ENCODE peak calls at places on chromosomes 6 and 20, in seven cellular contexts. One of them, this sample, is unnamed.

GRCh38 chr6:26240981-26241770 is 123.8 kb upstream of the BTN3A2 start:
- DNase-seq in choroid plexus epithelial cell: peak; percentile 90
- DNase-seq in nephron progenitor cell: no peak
- DNase-seq in neuronal stem cell: no peak
- DNase-seq in AG04449: no peak
- DNase-seq in SHP77: no peak
- DNase-seq in heart left ventricle: no peak
- DNase-seq in this sample: no peak

GRCh38 chr6:77565370-77565769 is 87.5 kb upstream of the MEI4 start:
- DNase-seq in SHP77: no peak
- DNase-seq in neuronal stem cell: no peak
- DNase-seq in nephron progenitor cell: no peak
- DNase-seq in AG04449: no peak
- DNase-seq in choroid plexus epithelial cell: no peak
- DNase-seq in heart left ventricle: no peak
- DNase-seq in this sample: no peak

GRCh38 chr6:32689531-32690505 is 23.4 kb upstream of the HLA-DQB1 start:
- DNase-seq in nephron progenitor cell: no peak
- DNase-seq in SHP77: no peak
- DNase-seq in neuronal stem cell: no peak
- DNase-seq in choroid plexus epithelial cell: peak; percentile 44
- DNase-seq in heart left ventricle: no peak
- DNase-seq in AG04449: no peak
- DNase-seq in this sample: no peak

GRCh38 chr20:50297498-50298348 is 107.1 kb downstream of the CEBPB start:
- DNase-seq in choroid plexus epithelial cell: no peak
- DNase-seq in heart left ventricle: no peak
- DNase-seq in neuronal stem cell: no peak
- DNase-seq in SHP77: no peak
- DNase-seq in AG04449: no peak
- DNase-seq in nephron progenitor cell: no peak
- DNase-seq in this sample: no peak

GRCh38 chr6:148915889-148916288 is 169.1 kb downstream of the UST start:
- DNase-seq in heart left ventricle: no peak
- DNase-seq in choroid plexus epithelial cell: no peak
- DNase-seq in AG04449: no peak
- DNase-seq in nephron progenitor cell: no peak
- DNase-seq in SHP77: no peak
- DNase-seq in neuronal stem cell: no peak
- DNase-seq in this sample: peak; percentile 85

GRCh38 chr6:37134622-37135191 is 35.2 kb upstream of the PIM1 start:
- DNase-seq in nephron progenitor cell: no peak
- DNase-seq in SHP77: no peak
- DNase-seq in neuronal stem cell: no peak
- DNase-seq in choroid plexus epithelial cell: peak; percentile 97
- DNase-seq in AG04449: peak; percentile 94
- DNase-seq in heart left ventricle: no peak
- DNase-seq in this sample: no peak

GRCh38 chr20:16393836-16394235 is 179.4 kb downstream of the KIF16B start:
- DNase-seq in heart left ventricle: no peak
- DNase-seq in AG04449: no peak
- DNase-seq in nephron progenitor cell: no peak
- DNase-seq in neuronal stem cell: no peak
- DNase-seq in SHP77: no peak
- DNase-seq in choroid plexus epithelial cell: no peak
- DNase-seq in this sample: no peak

GRCh38 chr6:41119508-41119907 is 34.6 kb downstream of the TREML1 start:
- DNase-seq in heart left ventricle: no peak
- DNase-seq in AG04449: no peak
- DNase-seq in nephron progenitor cell: no peak
- DNase-seq in choroid plexus epithelial cell: no peak
- DNase-seq in SHP77: no peak
- DNase-seq in neuronal stem cell: no peak
- DNase-seq in this sample: no peak

GRCh38 chr6:138782243-138782642 is 8.7 kb downstream of the CCDC28A start:
- DNase-seq in neuronal stem cell: no peak
- DNase-seq in nephron progenitor cell: no peak
- DNase-seq in SHP77: no peak
- DNase-seq in choroid plexus epithelial cell: no peak
- DNase-seq in AG04449: no peak
- DNase-seq in heart left ventricle: no peak
- DNase-seq in this sample: no peak

GRCh38 chr6:84842526-84843161 is 78.2 kb upstream of the TBX18 start:
- DNase-seq in AG04449: no peak
- DNase-seq in SHP77: no peak
- DNase-seq in choroid plexus epithelial cell: peak; percentile 48
- DNase-seq in neuronal stem cell: no peak
- DNase-seq in heart left ventricle: no peak
- DNase-seq in nephron progenitor cell: no peak
- DNase-seq in this sample: no peak

GRCh38 chr6:134689676-134690447 is 260.0 kb downstream of the ALDH8A1 start:
- DNase-seq in heart left ventricle: peak; percentile 67
- DNase-seq in choroid plexus epithelial cell: no peak
- DNase-seq in SHP77: no peak
- DNase-seq in nephron progenitor cell: no peak
- DNase-seq in neuronal stem cell: no peak
- DNase-seq in AG04449: no peak
- DNase-seq in this sample: peak; percentile 38